ENCODE peak calls at places on chromosomes 2 and 18, in four cellular contexts. E is GM12878, B is HepG2, Q is H1. V is an unnamed sample. For H3K4me1, the result is how much of the 10 kb centered on the place peaks cover.

GRCh38 chr2:134319581-134320246 is 65.8 kb downstream of the MGAT5 start:
- DNase-seq in E (no peak), B (no peak), Q (no peak), V (peak)

GRCh38 chr2:239163306-239164070 is 237.3 kb downstream of the HDAC4 start:
- DNase-seq in E (no peak), B (no peak), Q (no peak), V (no peak)

GRCh38 chr18:34880403-34880802 is 160.8 kb upstream of the MAPRE2 start:
- DNase-seq in E (no peak), B (no peak), Q (no peak), V (no peak)

GRCh38 chr2:113157897-113158753 is 15.6 kb upstream of the PSD4 start:
- DNase-seq in E (no peak), B (no peak), Q (peak), V (no peak)

GRCh38 chr18:22048932-22049615 is 120.3 kb upstream of the GATA6 start:
- DNase-seq in E (no peak), B (peak), Q (no peak), V (no peak)

GRCh38 chr2:170812716-170813585 is 3.7 kb upstream of the GAD1 start:
- DNase-seq in E (no peak), B (peak), Q (peak), V (peak)

GRCh38 chr2:7999683-8000476 is 682.0 kb upstream of the ID2 start:
- DNase-seq in E (no peak), B (peak), Q (no peak), V (no peak)

GRCh38 chr2:238387376-238387775 is 39.4 kb upstream of the ASB1 start:
- DNase-seq in E (no peak), B (no peak), Q (no peak), V (no peak)

GRCh38 chr2:168920504-168921157 is 19.5 kb downstream of the G6PC2 start:
- DNase-seq in E (no peak), B (peak), Q (no peak), V (no peak)

GRCh38 chr2:101041413-101041812 is 39.3 kb downstream of the RPL31 start:
- DNase-seq in E (no peak), B (no peak), Q (no peak), V (no peak)

GRCh38 chr18:79610461-79611039 is 69.1 kb upstream of the CTDP1 start:
- DNase-seq in E (no peak), B (no peak), Q (peak), V (no peak)

GRCh38 chr2:85737481-85737880 is 16.3 kb upstream of the ATOH8 start:
- DNase-seq in E (no peak), B (peak), Q (no peak), V (no peak)

GRCh38 chr2:111121028-111121872 is 536 bp downstream of the BCL2L11 start:
- DNase-seq in E (no peak), B (peak), Q (peak), V (no peak)

GRCh38 chr2:11234309-11234708 is 79.0 kb downstream of the SLC66A3 start:
- DNase-seq in E (no peak), B (no peak), Q (no peak), V (no peak)

GRCh38 chr2:178238144-178238521 is 43.8 kb downstream of the OSBPL6 start:
- DNase-seq in E (no peak), B (no peak), Q (no peak), V (no peak)

GRCh38 chr2:207073791-207074678 is 91.7 kb downstream of the KLF7 start:
- DNase-seq in E (no peak), B (no peak), Q (no peak), V (no peak)

GRCh38 chr2:63840081-63840784 is 1.5 kb upstream of the UGP2 start:
- DNase-seq in E (no peak), B (no peak), Q (no peak), V (no peak)

GRCh38 chr18:37135177-37135576 is 306.2 kb downstream of the KIAA1328 start:
- DNase-seq in E (no peak), B (no peak), Q (no peak), V (no peak)

GRCh38 chr2:3025984-3026383 is 351.6 kb downstream of the EIPR1 start:
- DNase-seq in E (no peak), B (no peak), Q (no peak), V (no peak)

GRCh38 chr18:24395049-24395780 is 2.4 kb downstream of the OSBPL1A start:
- DNase-seq in E (no peak), B (no peak), Q (no peak), V (no peak)

GRCh38 chr2:96547751-96548161 is 11.2 kb downstream of the ARID5A start:
- DNase-seq in E (no peak), B (no peak), Q (peak), V (no peak)

GRCh38 chr2:96174251-96175144 is 29.3 kb upstream of the DUSP2 start:
- DNase-seq in E (no peak), B (peak), Q (peak), V (peak)

GRCh38 chr2:130837811-130838565 is 1.3 kb downstream of the ARHGEF4 start:
- DNase-seq in E (no peak), B (no peak), Q (no peak), V (no peak)

GRCh38 chr2:96325884-96326255 is 753 bp downstream of the ITPRIPL1 start:
- DNase-seq in E (no peak), B (no peak), Q (no peak), V (no peak)

GRCh38 chr2:67216881-67217280 is 180.3 kb upstream of the ETAA1 start:
- DNase-seq in E (no peak), B (no peak), Q (no peak), V (no peak)

GRCh38 chr2:2812117-2812516 is 481.0 kb upstream of the MYT1L start:
- DNase-seq in E (no peak), B (no peak), Q (peak), V (no peak)

GRCh38 chr2:237059155-237059875 is 26.4 kb upstream of the COPS8 start:
- DNase-seq in E (peak), B (no peak), Q (no peak), V (no peak)

GRCh38 chr2:237058423-237058822 is 27.3 kb upstream of the COPS8 start:
- DNase-seq in E (no peak), B (no peak), Q (no peak), V (no peak)

GRCh38 chr2:237062585-237062984 is 23.1 kb upstream of the COPS8 start:
- DNase-seq in E (no peak), B (no peak), Q (no peak), V (no peak)

GRCh38 chr2:237061356-237061755 is 24.3 kb upstream of the COPS8 start:
- DNase-seq in E (no peak), B (no peak), Q (no peak), V (no peak)

DNA sequence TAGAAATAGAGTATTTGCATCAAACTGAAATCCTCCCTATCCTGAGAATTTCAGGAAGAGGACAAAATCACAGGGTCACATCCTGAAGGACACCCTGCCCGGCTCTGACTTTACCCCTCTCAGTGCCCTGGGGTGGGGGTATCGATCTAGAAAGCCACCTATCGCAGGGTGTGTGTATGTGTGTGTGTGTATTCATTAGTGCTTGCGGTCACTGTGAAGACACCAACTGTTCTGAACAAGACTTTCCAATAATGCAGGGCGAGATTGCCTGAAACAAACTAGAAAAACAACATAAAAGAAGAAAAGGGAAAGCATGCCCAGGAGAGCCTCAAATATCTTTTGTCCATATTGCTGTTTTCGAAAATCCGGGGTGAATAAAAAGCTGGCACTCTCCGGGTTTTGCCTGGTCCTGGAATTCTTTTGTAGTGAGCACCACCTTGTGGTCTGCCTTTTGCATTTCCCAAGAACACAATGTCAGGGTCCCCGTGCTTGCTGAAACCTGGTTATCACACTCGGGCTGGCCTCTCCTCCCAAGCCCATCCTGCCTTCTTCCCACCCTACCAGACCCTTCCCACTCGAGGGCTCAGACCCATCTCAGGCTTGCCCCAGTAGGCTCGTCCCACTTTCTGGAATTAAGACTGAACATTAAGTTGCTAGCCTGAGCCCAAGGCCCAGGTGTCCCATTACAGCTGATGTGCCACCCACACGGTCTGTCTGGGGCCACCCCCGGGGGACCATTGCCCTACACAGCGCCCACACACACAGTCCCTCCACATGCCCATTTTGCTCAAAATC is 25.0 kb upstream of the COPS8 start:
- DNase-seq in E (no peak), B (peak), Q (peak), V (peak)
- TF ChIP-seq SUZ12 in E (no peak), B (no peak), Q (no peak), V (no peak)

GRCh38 chr2:71813315-71813714 is 334.3 kb downstream of the CYP26B1 start:
- DNase-seq in E (no peak), B (no peak), Q (peak), V (no peak)

GRCh38 chr2:71813801-71814470 is 333.7 kb downstream of the CYP26B1 start:
- DNase-seq in E (no peak), B (no peak), Q (no peak), V (no peak)

GRCh38 chr2:71811726-71812125 is 335.9 kb downstream of the CYP26B1 start:
- DNase-seq in E (no peak), B (no peak), Q (peak), V (no peak)

GRCh38 chr2:71811157-71811556 is 336.5 kb downstream of the CYP26B1 start:
- DNase-seq in E (no peak), B (no peak), Q (no peak), V (no peak)

DNA sequence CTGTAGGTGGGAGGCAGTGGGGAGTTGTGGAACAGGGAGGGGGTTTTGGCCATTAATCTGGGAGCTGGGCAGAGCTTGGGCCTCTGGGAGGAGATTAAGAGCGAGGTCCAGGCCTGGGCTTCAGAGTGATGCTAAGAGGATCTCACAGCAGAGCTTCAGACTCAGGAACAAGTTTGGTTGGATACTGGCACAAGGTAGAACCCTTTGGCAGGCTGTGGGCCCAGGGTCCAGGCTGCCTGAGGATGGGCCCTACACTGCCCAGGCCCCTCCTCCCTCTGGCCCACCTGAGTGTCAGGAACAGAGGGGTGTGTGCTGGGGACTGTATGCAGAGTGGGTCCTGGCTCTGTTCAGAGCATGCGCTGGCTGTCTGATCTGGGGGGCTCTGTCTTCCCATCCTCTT is 334.9 kb downstream of the CYP26B1 start:
- DNase-seq in E (no peak), B (no peak), Q (peak), V (no peak)
- H3K4me1 ChIP-seq in E (under half), B (under half), Q (under half), V (under half)

GRCh38 chr18:72180689-72181088 is 363.5 kb downstream of the CBLN2 start:
- DNase-seq in E (no peak), B (no peak), Q (no peak), V (no peak)
- H3K9ac ChIP-seq in E (no peak), B (no peak), Q (no peak), V (no peak)

GRCh38 chr2:82314836-82315472 is 2010.4 kb upstream of the LRRTM1 start:
- DNase-seq in E (no peak), B (no peak), Q (no peak), V (no peak)
- TF ChIP-seq SUZ12 in E (no peak), B (no peak), Q (no peak), V (no peak)

GRCh38 chr2:46979611-46980010 is 64.0 kb upstream of the MCFD2 start:
- DNase-seq in E (no peak), B (no peak), Q (no peak), V (no peak)

GRCh38 chr2:46980786-46981583 is 65.4 kb upstream of the MCFD2 start:
- DNase-seq in E (no peak), B (no peak), Q (no peak), V (no peak)

GRCh38 chr2:46982356-46983064 is 66.9 kb upstream of the MCFD2 start:
- DNase-seq in E (no peak), B (no peak), Q (no peak), V (no peak)

GRCh38 chr2:46983065-46983801 is 67.6 kb upstream of the MCFD2 start:
- DNase-seq in E (peak), B (no peak), Q (no peak), V (no peak)

DNA sequence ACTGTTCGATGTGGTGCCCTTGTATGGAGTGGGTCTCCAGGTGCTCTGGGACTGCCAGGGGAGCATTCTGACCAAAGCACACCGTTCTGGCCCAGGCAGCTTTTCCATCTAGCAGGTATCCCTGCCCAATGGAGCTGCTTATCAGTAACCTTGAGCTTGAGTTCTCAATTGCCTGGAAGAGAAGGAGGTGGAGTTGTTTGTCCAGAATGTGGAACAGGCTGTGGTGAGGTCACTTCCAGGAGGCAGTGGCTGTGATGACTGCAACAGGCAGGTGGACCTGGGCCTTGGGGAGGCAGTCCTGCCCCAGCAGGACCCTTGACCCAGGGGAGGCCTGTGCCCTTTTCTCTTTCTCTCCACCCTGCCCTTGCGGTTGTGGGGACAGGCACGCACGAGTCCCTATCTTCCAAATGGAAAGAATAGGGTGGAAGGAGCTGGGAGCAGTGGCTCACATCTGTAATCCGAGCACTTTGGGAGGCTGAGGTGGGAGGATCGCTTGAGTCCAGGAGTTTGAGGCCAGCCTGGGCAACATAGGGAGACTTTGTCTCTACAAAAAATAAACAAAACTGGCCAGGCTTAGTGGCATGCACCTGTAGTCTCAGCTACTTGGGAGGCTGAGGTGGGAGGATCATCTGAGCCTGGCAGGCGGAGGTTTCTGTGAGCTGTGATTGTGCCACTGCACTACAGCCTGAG is 66.2 kb upstream of the MCFD2 start:
- DNase-seq in E (no peak), B (peak), Q (no peak), V (no peak)
- H3K4me1 ChIP-seq in E (half or more), B (under half), Q (under half), V (under half)

GRCh38 chr2:40369619-40370397 is 82.1 kb downstream of the SLC8A1 start:
- DNase-seq in E (no peak), B (no peak), Q (no peak), V (no peak)

GRCh38 chr2:40373093-40373492 is 78.8 kb downstream of the SLC8A1 start:
- DNase-seq in E (no peak), B (no peak), Q (no peak), V (no peak)

GRCh38 chr2:40372278-40372580 is 79.7 kb downstream of the SLC8A1 start:
- DNase-seq in E (no peak), B (no peak), Q (no peak), V (no peak)

GRCh38 chr2:40371525-40372277 is 80.2 kb downstream of the SLC8A1 start:
- DNase-seq in E (no peak), B (no peak), Q (no peak), V (peak)

DNA sequence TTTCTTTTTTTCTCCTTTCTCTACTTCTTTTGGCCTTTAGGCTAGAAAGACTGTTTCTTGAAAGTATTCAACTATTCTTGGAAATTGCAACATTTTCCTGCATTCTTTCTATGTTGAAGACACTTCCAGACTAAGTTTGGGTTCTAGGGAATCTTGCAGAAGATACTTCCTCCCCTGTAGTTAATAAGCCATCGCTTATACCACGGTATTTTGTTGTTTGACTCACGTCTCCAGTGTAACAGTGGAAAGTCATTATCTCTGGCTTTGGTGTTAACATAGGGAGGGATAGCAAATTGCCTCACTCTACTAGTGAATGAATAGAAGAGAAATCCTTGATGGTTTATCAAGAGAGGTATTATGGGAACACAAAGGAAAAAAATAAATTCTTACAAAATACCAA is 79.3 kb downstream of the SLC8A1 start:
- DNase-seq in E (no peak), B (no peak), Q (no peak), V (no peak)
- H3K9ac ChIP-seq in E (no peak), B (no peak), Q (no peak), V (no peak)

GRCh38 chr18:7514796-7515440 is 52.2 kb upstream of the PTPRM start:
- DNase-seq in E (no peak), B (no peak), Q (peak), V (no peak)
- TF ChIP-seq SUZ12 in E (no peak), B (no peak), Q (no peak), V (no peak)

DNA sequence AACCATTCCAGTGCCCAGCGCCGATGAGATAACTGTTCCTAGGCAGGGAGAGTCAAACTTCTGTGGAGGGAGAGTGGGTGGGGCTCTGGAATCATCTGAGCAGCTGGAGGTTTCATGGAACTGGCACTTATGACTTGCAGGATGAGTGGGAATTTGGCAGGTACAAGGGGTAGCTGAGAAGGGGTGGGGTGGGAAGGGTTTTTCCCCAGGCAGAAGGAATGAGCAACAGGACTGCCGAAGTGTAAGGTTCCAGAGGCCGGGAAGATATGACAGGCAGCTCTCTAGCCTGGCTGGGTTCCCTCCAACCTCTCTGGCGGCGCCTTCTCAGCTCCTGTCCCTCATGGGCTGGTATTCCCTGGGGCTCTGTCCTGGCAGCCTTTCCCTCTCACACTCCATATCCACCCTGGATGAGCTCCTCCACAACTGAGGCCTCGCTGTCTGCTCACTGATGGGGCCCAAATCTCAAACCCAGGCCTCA is 2.5 kb upstream of the TET3 start:
- DNase-seq in E (no peak), B (no peak), Q (no peak), V (no peak)
- H3K4me1 ChIP-seq in E (under half), B (half or more), Q (under half), V (under half)

DNA sequence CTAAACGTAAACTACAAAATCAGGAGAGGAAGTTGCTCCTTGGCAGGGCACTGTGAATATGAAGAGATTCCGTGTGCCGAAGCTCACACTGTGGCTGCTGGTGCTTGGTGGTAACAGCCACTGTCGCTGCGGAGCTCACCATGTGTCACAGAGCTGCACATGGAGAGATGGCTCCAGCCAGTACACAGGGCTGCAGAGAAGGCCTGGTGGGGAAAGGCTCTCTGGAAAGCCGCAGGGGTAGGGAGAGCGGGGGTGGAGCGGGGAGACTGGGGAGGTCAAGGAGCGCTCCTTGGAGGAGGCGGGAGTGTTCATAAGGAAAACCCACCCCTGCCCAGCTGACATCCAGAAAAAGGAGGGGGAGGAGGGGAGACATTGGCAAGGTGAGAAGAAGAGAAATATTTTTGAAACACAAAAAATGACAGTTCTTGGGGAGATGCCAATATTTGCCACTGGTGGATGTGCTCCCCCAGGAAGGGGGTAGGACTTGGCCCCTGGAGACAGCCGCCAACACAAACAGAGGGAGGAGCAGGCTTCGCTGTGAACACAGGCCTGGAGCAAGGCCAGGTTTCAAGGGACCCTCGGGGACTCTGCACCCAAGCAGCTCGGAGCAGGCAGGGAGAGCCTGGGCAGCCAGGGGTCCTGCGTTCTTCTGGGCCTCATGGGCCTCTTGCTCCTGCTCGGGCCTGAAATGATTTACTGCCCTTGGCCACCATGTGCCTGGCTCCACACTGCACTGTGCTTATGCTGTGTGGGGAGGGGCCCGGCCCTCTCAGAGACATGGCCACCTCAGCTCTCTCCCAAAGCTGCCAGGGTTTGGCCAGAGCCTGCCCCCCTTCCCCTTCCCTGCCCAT is 102.6 kb upstream of the GLI2 start:
- DNase-seq in E (no peak), B (peak), Q (no peak), V (no peak)
- H3K9ac ChIP-seq in E (no peak), B (no peak), Q (no peak), V (no peak)